ENCODE peak calls at places on chromosomes 16 and 17, in five cellular contexts. One of them, this sample, is unnamed.

GRCh38 chr17:4898351-4898750 is 985 bp upstream of the C17orf107 start:
- DNase-seq in H1: no peak
- DNase-seq in stomach: no peak
- DNase-seq in suprapubic skin: no peak
- DNase-seq in SK-N-SH: no peak
- DNase-seq in this sample: no peak

GRCh38 chr16:78183886-78184553 is 84.6 kb downstream of the WWOX start:
- DNase-seq in H1: no peak
- DNase-seq in stomach: no peak
- DNase-seq in suprapubic skin: no peak
- DNase-seq in SK-N-SH: peak
- DNase-seq in this sample: peak

GRCh38 chr17:27882162-27882840 is 10.9 kb downstream of the LYRM9 start:
- DNase-seq in H1: no peak
- DNase-seq in stomach: no peak
- DNase-seq in suprapubic skin: no peak
- DNase-seq in SK-N-SH: no peak
- DNase-seq in this sample: no peak

GRCh38 chr17:29148790-29149430 is 31.3 kb downstream of the MYO18A start:
- DNase-seq in H1: peak
- DNase-seq in stomach: peak
- DNase-seq in suprapubic skin: peak
- DNase-seq in SK-N-SH: peak
- DNase-seq in this sample: peak

GRCh38 chr16:1052791-1053521 is 19.6 kb upstream of the SSTR5 start:
- DNase-seq in H1: no peak
- DNase-seq in stomach: no peak
- DNase-seq in suprapubic skin: no peak
- DNase-seq in SK-N-SH: no peak
- DNase-seq in this sample: no peak

GRCh38 chr17:59643159-59643857 is 23.6 kb downstream of the CLTC start:
- DNase-seq in H1: no peak
- DNase-seq in stomach: no peak
- DNase-seq in suprapubic skin: no peak
- DNase-seq in SK-N-SH: no peak
- DNase-seq in this sample: no peak

GRCh38 chr16:71499775-71500364 is 10.7 kb upstream of the ZNF19 start:
- DNase-seq in H1: peak
- DNase-seq in stomach: no peak
- DNase-seq in suprapubic skin: no peak
- DNase-seq in SK-N-SH: peak
- DNase-seq in this sample: no peak

GRCh38 chr16:31301708-31302400 is 42.1 kb downstream of the ITGAM start:
- DNase-seq in H1: no peak
- DNase-seq in stomach: no peak
- DNase-seq in suprapubic skin: no peak
- DNase-seq in SK-N-SH: no peak
- DNase-seq in this sample: no peak

GRCh38 chr16:58127033-58127556 is 2.1 kb downstream of the CFAP20 start:
- DNase-seq in H1: no peak
- DNase-seq in stomach: no peak
- DNase-seq in suprapubic skin: no peak
- DNase-seq in SK-N-SH: no peak
- DNase-seq in this sample: no peak

GRCh38 chr17:78343433-78344201 is 16.3 kb downstream of the SOCS3 start:
- DNase-seq in H1: no peak
- DNase-seq in stomach: peak
- DNase-seq in suprapubic skin: no peak
- DNase-seq in SK-N-SH: no peak
- DNase-seq in this sample: no peak

GRCh38 chr16:2468142-2468724 is 2.9 kb upstream of the NTN3 start:
- DNase-seq in H1: peak
- DNase-seq in stomach: no peak
- DNase-seq in suprapubic skin: no peak
- DNase-seq in SK-N-SH: peak
- DNase-seq in this sample: no peak

DNA sequence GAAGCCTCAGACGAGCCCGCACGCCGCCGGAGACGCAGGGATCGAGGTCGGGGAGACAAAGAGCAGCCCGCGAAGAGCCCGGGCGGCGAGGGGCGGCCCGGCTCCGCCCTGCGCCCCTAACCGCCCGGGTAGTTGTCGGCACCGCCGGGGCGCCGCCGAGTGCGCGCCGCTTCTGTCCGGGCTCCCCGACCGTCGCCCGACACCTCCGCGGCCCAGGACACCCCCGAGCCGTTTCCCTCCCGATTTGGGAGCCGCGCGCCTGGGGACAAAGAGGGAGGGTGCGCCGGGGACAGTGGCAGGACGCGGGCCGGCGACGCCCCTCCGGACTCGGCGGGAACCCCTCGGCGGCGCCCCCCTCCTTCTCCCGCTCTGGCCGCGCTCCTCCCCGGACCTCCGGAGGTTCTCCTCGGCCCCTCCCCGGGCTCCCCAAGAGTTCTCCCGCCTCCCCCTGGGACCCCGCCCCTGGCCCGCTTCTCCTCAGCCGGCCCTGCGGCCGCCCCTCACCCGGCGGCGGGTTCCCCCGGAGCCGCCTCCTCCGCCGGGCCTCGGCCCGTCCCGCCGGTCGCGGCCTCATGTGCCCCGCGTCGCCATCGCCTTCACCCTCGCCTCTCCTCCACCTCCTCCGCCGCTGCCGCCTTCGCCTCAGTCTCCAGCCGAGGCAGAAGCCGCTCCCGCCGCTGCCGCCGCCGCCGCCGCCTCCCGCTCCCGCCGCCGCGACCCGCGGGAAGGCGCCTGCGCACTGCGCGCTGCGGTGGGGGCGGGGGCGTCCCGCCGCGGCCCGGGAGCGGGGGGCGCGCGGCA is at the start of gene GJC1:
- DNase-seq in H1: peak
- DNase-seq in stomach: no peak
- DNase-seq in suprapubic skin: no peak
- DNase-seq in SK-N-SH: peak
- DNase-seq in this sample: no peak
- TF ChIP-seq POLR2AphosphoS5 in H1: peak
- TF ChIP-seq POLR2AphosphoS5 in stomach: no peak
- TF ChIP-seq POLR2AphosphoS5 in suprapubic skin: no peak
- TF ChIP-seq POLR2AphosphoS5 in SK-N-SH: no peak
- TF ChIP-seq POLR2AphosphoS5 in this sample: peak

DNA sequence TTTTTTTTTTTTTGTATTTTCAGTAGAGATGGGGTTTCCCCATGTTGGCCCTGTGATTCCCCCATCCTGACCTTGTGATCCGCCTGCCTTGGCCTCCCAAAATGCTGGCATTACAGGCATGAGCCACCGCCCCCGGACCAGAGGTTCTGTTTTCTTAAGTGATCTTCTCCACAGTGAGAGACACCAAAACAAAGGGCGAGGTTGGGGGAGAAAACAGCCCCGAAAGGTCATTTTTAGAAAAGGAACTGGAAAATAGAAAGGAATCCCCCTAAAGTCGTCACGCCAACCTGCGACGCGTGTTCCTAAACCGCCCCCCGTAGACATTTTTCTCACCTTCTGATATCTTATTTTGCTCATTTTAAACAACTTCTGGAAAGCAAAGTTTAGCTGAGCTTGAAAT is 6.1 kb upstream of the AXIN2 start:
- DNase-seq in H1: no peak
- DNase-seq in stomach: no peak
- DNase-seq in suprapubic skin: no peak
- DNase-seq in SK-N-SH: no peak
- DNase-seq in this sample: no peak
- TF ChIP-seq EP300 in H1: no peak
- TF ChIP-seq EP300 in stomach: no peak
- TF ChIP-seq EP300 in suprapubic skin: no peak
- TF ChIP-seq EP300 in SK-N-SH: no peak
- TF ChIP-seq EP300 in this sample: no peak

GRCh38 chr16:8572063-8572918 is 18.0 kb downstream of the TMEM114 start:
- DNase-seq in H1: no peak
- DNase-seq in stomach: no peak
- DNase-seq in suprapubic skin: no peak
- DNase-seq in SK-N-SH: no peak
- DNase-seq in this sample: no peak
- H3K4me3 ChIP-seq in H1: no peak
- H3K4me3 ChIP-seq in stomach: no peak
- H3K4me3 ChIP-seq in suprapubic skin: no peak
- H3K4me3 ChIP-seq in SK-N-SH: no peak
- H3K4me3 ChIP-seq in this sample: no peak

GRCh38 chr17:44916781-44917241 is 1.5 kb upstream of the GFAP start:
- DNase-seq in H1: no peak
- DNase-seq in stomach: no peak
- DNase-seq in suprapubic skin: no peak
- DNase-seq in SK-N-SH: peak
- DNase-seq in this sample: no peak
- TF ChIP-seq POLR2AphosphoS5 in H1: no peak
- TF ChIP-seq POLR2AphosphoS5 in stomach: peak
- TF ChIP-seq POLR2AphosphoS5 in suprapubic skin: no peak
- TF ChIP-seq POLR2AphosphoS5 in SK-N-SH: no peak
- TF ChIP-seq POLR2AphosphoS5 in this sample: peak

GRCh38 chr17:19750835-19751234 is 2.7 kb upstream of the ALDH3A1 start:
- DNase-seq in H1: no peak
- DNase-seq in stomach: no peak
- DNase-seq in suprapubic skin: no peak
- DNase-seq in SK-N-SH: no peak
- DNase-seq in this sample: no peak

GRCh38 chr17:19753661-19754463 is 5.8 kb upstream of the ALDH3A1 start:
- DNase-seq in H1: no peak
- DNase-seq in stomach: peak
- DNase-seq in suprapubic skin: no peak
- DNase-seq in SK-N-SH: no peak
- DNase-seq in this sample: no peak

GRCh38 chr17:19753049-19753444 is 4.9 kb upstream of the ALDH3A1 start:
- DNase-seq in H1: no peak
- DNase-seq in stomach: peak
- DNase-seq in suprapubic skin: no peak
- DNase-seq in SK-N-SH: peak
- DNase-seq in this sample: no peak

GRCh38 chr17:19750020-19750572 is 2.0 kb upstream of the ALDH3A1 start:
- DNase-seq in H1: no peak
- DNase-seq in stomach: no peak
- DNase-seq in suprapubic skin: no peak
- DNase-seq in SK-N-SH: no peak
- DNase-seq in this sample: no peak

GRCh38 chr17:19752216-19753048 is 4.3 kb upstream of the ALDH3A1 start:
- DNase-seq in H1: no peak
- DNase-seq in stomach: no peak
- DNase-seq in suprapubic skin: no peak
- DNase-seq in SK-N-SH: no peak
- DNase-seq in this sample: no peak
- TF ChIP-seq EP300 in H1: no peak
- TF ChIP-seq EP300 in stomach: no peak
- TF ChIP-seq EP300 in suprapubic skin: no peak
- TF ChIP-seq EP300 in SK-N-SH: no peak
- TF ChIP-seq EP300 in this sample: no peak

GRCh38 chr16:28293589-28293935 is 1.2 kb downstream of the SBK1 start:
- DNase-seq in H1: no peak
- DNase-seq in stomach: no peak
- DNase-seq in suprapubic skin: no peak
- DNase-seq in SK-N-SH: no peak
- DNase-seq in this sample: no peak
- H3K4me3 ChIP-seq in H1: peak
- H3K4me3 ChIP-seq in stomach: peak
- H3K4me3 ChIP-seq in suprapubic skin: peak
- H3K4me3 ChIP-seq in SK-N-SH: no peak
- H3K4me3 ChIP-seq in this sample: peak

DNA sequence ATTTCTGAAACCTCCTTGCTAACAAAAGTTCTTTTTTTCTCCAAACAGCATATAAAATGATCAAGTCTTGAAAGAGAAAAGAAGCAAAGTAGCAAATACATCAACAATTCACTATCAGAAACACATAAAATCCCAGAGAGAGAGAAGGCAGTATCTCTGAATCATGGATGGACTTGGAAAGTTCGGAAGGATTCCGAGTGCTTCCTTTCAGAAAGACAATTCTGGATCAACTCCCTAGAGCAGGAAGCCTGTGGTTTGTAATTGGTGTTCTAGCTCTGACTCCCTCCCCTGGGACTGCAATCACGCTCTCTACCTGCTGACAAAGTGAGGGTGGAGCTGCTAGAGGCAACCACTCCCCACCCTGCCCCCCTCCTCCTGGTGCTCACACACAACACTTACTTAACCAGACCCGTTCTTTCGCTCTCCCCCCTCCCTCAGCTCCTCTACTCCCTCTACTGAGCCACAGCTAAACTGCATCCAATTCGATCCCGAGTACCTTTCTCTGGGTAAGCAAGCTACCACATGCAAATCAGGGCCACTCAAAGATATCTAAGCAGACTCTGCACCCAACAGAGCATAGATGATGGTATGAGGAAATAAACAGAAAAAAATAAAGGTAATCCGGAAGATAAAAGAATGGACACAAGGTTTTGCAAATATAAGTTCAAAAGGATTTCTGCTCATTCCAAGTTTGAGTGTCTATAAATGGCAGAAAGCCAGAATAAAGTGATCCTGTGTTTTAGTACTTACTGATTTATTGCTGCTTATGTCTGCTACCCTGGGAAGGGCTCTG is at the start of gene RNF43:
- DNase-seq in H1: peak
- DNase-seq in stomach: peak
- DNase-seq in suprapubic skin: peak
- DNase-seq in SK-N-SH: peak
- DNase-seq in this sample: peak
- TF ChIP-seq POLR2AphosphoS5 in H1: peak
- TF ChIP-seq POLR2AphosphoS5 in stomach: peak
- TF ChIP-seq POLR2AphosphoS5 in suprapubic skin: peak
- TF ChIP-seq POLR2AphosphoS5 in SK-N-SH: no peak
- TF ChIP-seq POLR2AphosphoS5 in this sample: peak

DNA sequence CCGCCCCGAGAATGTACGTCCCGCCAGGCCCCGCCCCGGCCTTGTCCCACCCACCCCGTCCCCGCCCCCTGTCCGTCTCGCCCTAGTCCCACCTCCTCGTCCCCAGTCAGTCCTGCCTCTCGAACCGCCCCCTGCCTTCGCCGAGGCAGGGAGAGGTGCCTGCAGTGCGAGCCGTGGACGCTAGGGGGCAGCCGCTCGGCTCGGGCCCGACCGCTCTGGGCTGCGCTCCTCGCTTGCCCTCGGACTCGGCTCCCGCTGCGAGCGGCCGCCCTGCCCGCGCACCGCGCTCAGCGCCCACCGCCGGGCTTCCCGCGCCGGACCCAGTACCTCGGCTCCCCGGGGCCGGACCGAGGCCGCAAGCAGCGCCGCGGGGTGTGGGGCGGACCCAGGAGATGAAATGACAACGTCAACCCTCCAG is at the start of gene VPS4A:
- DNase-seq in H1: peak
- DNase-seq in stomach: peak
- DNase-seq in suprapubic skin: peak
- DNase-seq in SK-N-SH: peak
- DNase-seq in this sample: peak
- TF ChIP-seq EP300 in H1: no peak
- TF ChIP-seq EP300 in stomach: no peak
- TF ChIP-seq EP300 in suprapubic skin: no peak
- TF ChIP-seq EP300 in SK-N-SH: no peak
- TF ChIP-seq EP300 in this sample: no peak

This sample was measured in esophagus muscularis mucosa.